ENCODE peak calls at places on chromosomes 11 and 22, in ten cellular contexts. K is IMR-90; L is activated CD4-positive, alpha-beta T cell treated with anti-CD3 and anti-CD28 coated beads, Interleukin-2, amount 50 U/mL, for 48 hours; X is T-helper 1 cell; J is brain microvascular endothelial cell; F is NCI-H1105 treated with DMSO at 0.1 percent for 48 hours; Y is D341Med; M is NCI-H510A treated with DMSO at 0.1 percent for 48 hours; S is HuH-7.5; W is AG04449. P is an unnamed sample.

GRCh38 chr22:21816787-21817496 is 50.5 kb downstream of the MAPK1 start:
- DNase-seq in K (peak), L (no peak), X (peak), J (peak), F (no peak), Y (no peak), M (peak), S (no peak), W (peak), P (peak)

GRCh38 chr11:85866137-85866827 is 11.1 kb downstream of the CCDC83 start:
- DNase-seq in K (no peak), L (no peak), X (no peak), J (no peak), F (no peak), Y (no peak), M (no peak), S (no peak), W (no peak), P (no peak)

GRCh38 chr22:27391092-27391770 is 410.3 kb downstream of the MN1 start:
- DNase-seq in K (no peak), L (no peak), X (no peak), J (no peak), F (no peak), Y (no peak), M (no peak), S (no peak), W (no peak), P (no peak)

GRCh38 chr11:108206171-108206570 is 16.3 kb downstream of the NPAT start:
- DNase-seq in K (no peak), L (no peak), X (no peak), J (no peak), F (no peak), Y (no peak), M (no peak), S (no peak), W (no peak), P (no peak)

GRCh38 chr11:35927730-35928129 is 16.1 kb upstream of the LDLRAD3 start:
- DNase-seq in K (peak), L (no peak), X (no peak), J (peak), F (no peak), Y (no peak), M (no peak), S (no peak), W (no peak), P (peak)

GRCh38 chr22:46349681-46350080 is 14.2 kb downstream of the TRMU start:
- DNase-seq in K (no peak), L (no peak), X (no peak), J (no peak), F (no peak), Y (no peak), M (no peak), S (no peak), W (no peak), P (no peak)

GRCh38 chr11:117230286-117230961 is 1.4 kb downstream of the PCSK7 start:
- DNase-seq in K (peak), L (peak), X (peak), J (no peak), F (no peak), Y (no peak), M (no peak), S (no peak), W (no peak), P (no peak)

GRCh38 chr11:119584193-119585037 is 144.6 kb downstream of the NECTIN1 start:
- DNase-seq in K (peak), L (peak), X (no peak), J (peak), F (peak), Y (peak), M (peak), S (no peak), W (no peak), P (peak)

GRCh38 chr11:63912678-63913077 is 4.3 kb downstream of the RCOR2 start:
- DNase-seq in K (no peak), L (no peak), X (no peak), J (no peak), F (no peak), Y (no peak), M (no peak), S (no peak), W (no peak), P (no peak)

GRCh38 chr11:72840780-72841179 is 26.6 kb downstream of the ATG16L2 start:
- DNase-seq in K (peak), L (no peak), X (no peak), J (peak), F (no peak), Y (no peak), M (no peak), S (no peak), W (peak), P (no peak)

GRCh38 chr11:104968365-104968855 is at the start of gene CASP4:
- DNase-seq in K (peak), L (no peak), X (no peak), J (peak), F (peak), Y (no peak), M (peak), S (no peak), W (peak), P (peak)

GRCh38 chr11:32184057-32185055 is 93.5 kb downstream of the RCN1 start:
- DNase-seq in K (no peak), L (no peak), X (no peak), J (no peak), F (no peak), Y (no peak), M (no peak), S (no peak), W (no peak), P (no peak)

GRCh38 chr22:17199131-17199731 is 20.0 kb downstream of the ADA2 start:
- DNase-seq in K (peak), L (no peak), X (no peak), J (no peak), F (no peak), Y (no peak), M (peak), S (no peak), W (no peak), P (no peak)

GRCh38 chr11:47980093-47980906 is at the start of gene PTPRJ:
- DNase-seq in K (peak), L (peak), X (peak), J (no peak), F (peak), Y (peak), M (peak), S (peak), W (no peak), P (peak)

GRCh38 chr11:82802710-82803109 is 69.0 kb upstream of the FAM181B start:
- DNase-seq in K (no peak), L (no peak), X (no peak), J (no peak), F (no peak), Y (no peak), M (no peak), S (no peak), W (no peak), P (no peak)

GRCh38 chr11:3093281-3094191 is 36.3 kb upstream of the CARS1 start:
- DNase-seq in K (no peak), L (no peak), X (no peak), J (no peak), F (no peak), Y (no peak), M (no peak), S (no peak), W (no peak), P (peak)

GRCh38 chr11:91093141-91093540 is 870.3 kb upstream of the CHORDC1 start:
- DNase-seq in K (no peak), L (no peak), X (no peak), J (no peak), F (no peak), Y (no peak), M (no peak), S (no peak), W (no peak), P (no peak)

GRCh38 chr11:105799263-105799662 is 189.4 kb downstream of the GRIA4 start:
- DNase-seq in K (no peak), L (no peak), X (no peak), J (no peak), F (no peak), Y (no peak), M (no peak), S (no peak), W (no peak), P (no peak)

GRCh38 chr11:64695548-64695947 is 27.4 kb downstream of the NRXN2 start:
- DNase-seq in K (no peak), L (no peak), X (no peak), J (no peak), F (no peak), Y (no peak), M (no peak), S (no peak), W (no peak), P (no peak)

GRCh38 chr11:88814076-88814475 is 251.7 kb downstream of the GRM5 start:
- DNase-seq in K (no peak), L (no peak), X (no peak), J (no peak), F (no peak), Y (no peak), M (no peak), S (no peak), W (no peak), P (no peak)

GRCh38 chr11:66112041-66112491 is 42.0 kb downstream of the PACS1 start:
- DNase-seq in K (no peak), L (no peak), X (no peak), J (no peak), F (no peak), Y (no peak), M (no peak), S (no peak), W (no peak), P (no peak)